ENCODE peak calls at places on chromosomes 7 and 10, in nine cellular contexts. O is activated CD4-positive, alpha-beta T cell treated with anti-CD3 and anti-CD28 coated beads, Interleukin-2, amount 50 U/mL, for 1 hour; C is G401; H is dermis blood vessel endothelial cell; G is sigmoid colon; N is nephron progenitor cell; V is COR-L47; A is ovary; I is T-helper 2 cell. E is an unnamed sample.
A peak's percentile ranks its signal among the peaks of the same experiment; 100 is the strongest.

GRCh38 chr7:132739271-132739955 is 163.1 kb upstream of the PLXNA4 start:
- DNase-seq in N (no peak), G (no peak), V (no peak), O (no peak), C (peak; percentile 62), I (no peak), A (peak; percentile 16), H (no peak), E (no peak)

GRCh38 chr7:28570970-28571288 is 158.6 kb downstream of the CREB5 start:
- DNase-seq in H (no peak), A (no peak), V (no peak), C (no peak), G (no peak), I (no peak), O (no peak), N (no peak), E (no peak)

GRCh38 chr10:116287906-116288501 is 15.0 kb upstream of the GFRA1 start:
- DNase-seq in H (peak; percentile 73), N (peak; percentile 45), O (no peak), V (no peak), G (no peak), I (no peak), A (peak; percentile 32), C (peak; percentile 54), E (no peak)

GRCh38 chr7:32150589-32150988 is 80.4 kb upstream of the PDE1C start:
- DNase-seq in N (no peak), V (no peak), H (no peak), O (no peak), G (no peak), C (no peak), A (no peak), I (no peak), E (no peak)

GRCh38 chr7:2493205-2493604 is 17.0 kb upstream of the GRIFIN start:
- DNase-seq in A (no peak), O (no peak), H (no peak), C (no peak), V (no peak), I (no peak), N (no peak), G (no peak), E (peak; percentile 86)

GRCh38 chr7:14505906-14506305 is 396.6 kb downstream of the DGKB start:
- DNase-seq in G (no peak), I (no peak), V (no peak), A (no peak), O (no peak), N (no peak), C (no peak), H (no peak), E (no peak)

GRCh38 chr7:10727636-10728035 is 246.0 kb upstream of the PHF14 start:
- DNase-seq in O (no peak), I (no peak), H (no peak), C (peak; percentile 81), N (no peak), A (no peak), G (no peak), V (no peak), E (no peak)

GRCh38 chr10:52858722-52859121 is 86.1 kb upstream of the MBL2 start:
- DNase-seq in N (no peak), V (no peak), I (no peak), C (no peak), G (no peak), A (no peak), H (no peak), O (no peak), E (no peak)

GRCh38 chr7:91288208-91288824 is 24.1 kb downstream of the FZD1 start:
- DNase-seq in A (no peak), V (no peak), O (no peak), H (peak; percentile 73), C (no peak), N (peak; percentile 29), G (no peak), I (no peak), E (no peak)

GRCh38 chr10:62980697-62981495 is 152.2 kb upstream of the NRBF2 start:
- DNase-seq in H (no peak), C (no peak), N (no peak), A (no peak), I (no peak), O (no peak), G (no peak), V (peak; percentile 72), E (no peak)

GRCh38 chr10:16049050-16049449 is 188.7 kb upstream of the MINDY3 start:
- DNase-seq in V (no peak), I (no peak), H (no peak), G (no peak), N (no peak), C (no peak), A (no peak), O (no peak), E (no peak)

GRCh38 chr7:19772858-19773337 is 519 bp downstream of the TMEM196 start:
- DNase-seq in H (peak; percentile 7), G (no peak), V (peak; percentile 26), O (no peak), N (peak; percentile 79), I (no peak), A (peak; percentile 44), C (no peak), E (peak; percentile 68)

GRCh38 chr10:44922021-44922420 is 10.9 kb downstream of the TMEM72 start:
- DNase-seq in N (no peak), I (no peak), A (no peak), G (no peak), H (no peak), V (no peak), C (no peak), O (no peak), E (no peak)

E was measured in kidney.